ENCODE peak calls at places on chromosomes 13 and 19, in nine cellular contexts. One of them, this sample, is unnamed.

GRCh38 chr19:48470856-48471255 is 1.7 kb downstream of the CYTH2 start:
- DNase-seq in left cardiac atrium: no peak
- DNase-seq in A673: no peak
- DNase-seq in stimulated activated CD4-positive, alpha-beta T cell treated with anti-CD3 and anti-CD28 coated beads, Interleukin-15, amount 100 ng/mL, for 1 hour: no peak
- DNase-seq in hepatocyte: no peak
- DNase-seq in NCI-H524 treated with DMSO at 0.1 percent for 48 hours: no peak
- DNase-seq in stimulated activated naive CD8-positive, alpha-beta T cell treated with anti-CD3 and anti-CD28 coated beads, Interleukin-15, amount 100 ng/mL, for 72 hours: no peak
- DNase-seq in foreskin keratinocyte: no peak
- DNase-seq in Calu3: no peak
- DNase-seq in this sample: no peak

GRCh38 chr13:98285317-98285716 is 108.2 kb upstream of the RNF113B start:
- DNase-seq in left cardiac atrium: no peak
- DNase-seq in A673: peak; percentile 78
- DNase-seq in stimulated activated CD4-positive, alpha-beta T cell treated with anti-CD3 and anti-CD28 coated beads, Interleukin-15, amount 100 ng/mL, for 1 hour: no peak
- DNase-seq in hepatocyte: no peak
- DNase-seq in NCI-H524 treated with DMSO at 0.1 percent for 48 hours: peak; percentile 85
- DNase-seq in stimulated activated naive CD8-positive, alpha-beta T cell treated with anti-CD3 and anti-CD28 coated beads, Interleukin-15, amount 100 ng/mL, for 72 hours: no peak
- DNase-seq in foreskin keratinocyte: peak; percentile 38
- DNase-seq in Calu3: no peak
- DNase-seq in this sample: peak; percentile 88

GRCh38 chr13:76991432-76991795 is 467 bp upstream of the CLN5 start:
- DNase-seq in left cardiac atrium: peak; percentile 48
- DNase-seq in A673: no peak
- DNase-seq in stimulated activated CD4-positive, alpha-beta T cell treated with anti-CD3 and anti-CD28 coated beads, Interleukin-15, amount 100 ng/mL, for 1 hour: peak; percentile 29
- DNase-seq in hepatocyte: peak; percentile 13
- DNase-seq in NCI-H524 treated with DMSO at 0.1 percent for 48 hours: no peak
- DNase-seq in stimulated activated naive CD8-positive, alpha-beta T cell treated with anti-CD3 and anti-CD28 coated beads, Interleukin-15, amount 100 ng/mL, for 72 hours: peak; percentile 88
- DNase-seq in foreskin keratinocyte: no peak
- DNase-seq in Calu3: no peak
- DNase-seq in this sample: no peak

GRCh38 chr19:47494729-47495128 is 10.7 kb upstream of the KPTN start:
- DNase-seq in left cardiac atrium: no peak
- DNase-seq in A673: no peak
- DNase-seq in stimulated activated CD4-positive, alpha-beta T cell treated with anti-CD3 and anti-CD28 coated beads, Interleukin-15, amount 100 ng/mL, for 1 hour: no peak
- DNase-seq in hepatocyte: no peak
- DNase-seq in NCI-H524 treated with DMSO at 0.1 percent for 48 hours: peak; percentile 90
- DNase-seq in stimulated activated naive CD8-positive, alpha-beta T cell treated with anti-CD3 and anti-CD28 coated beads, Interleukin-15, amount 100 ng/mL, for 72 hours: no peak
- DNase-seq in foreskin keratinocyte: no peak
- DNase-seq in Calu3: no peak
- DNase-seq in this sample: peak; percentile 67

GRCh38 chr19:37926711-37927110 is 19.7 kb downstream of the SIPA1L3 start:
- DNase-seq in left cardiac atrium: no peak
- DNase-seq in A673: no peak
- DNase-seq in stimulated activated CD4-positive, alpha-beta T cell treated with anti-CD3 and anti-CD28 coated beads, Interleukin-15, amount 100 ng/mL, for 1 hour: no peak
- DNase-seq in hepatocyte: no peak
- DNase-seq in NCI-H524 treated with DMSO at 0.1 percent for 48 hours: no peak
- DNase-seq in stimulated activated naive CD8-positive, alpha-beta T cell treated with anti-CD3 and anti-CD28 coated beads, Interleukin-15, amount 100 ng/mL, for 72 hours: no peak
- DNase-seq in foreskin keratinocyte: no peak
- DNase-seq in Calu3: no peak
- DNase-seq in this sample: no peak

GRCh38 chr19:29491491-29491890 is 34.3 kb upstream of the VSTM2B start:
- DNase-seq in left cardiac atrium: no peak
- DNase-seq in A673: no peak
- DNase-seq in stimulated activated CD4-positive, alpha-beta T cell treated with anti-CD3 and anti-CD28 coated beads, Interleukin-15, amount 100 ng/mL, for 1 hour: no peak
- DNase-seq in hepatocyte: no peak
- DNase-seq in NCI-H524 treated with DMSO at 0.1 percent for 48 hours: no peak
- DNase-seq in stimulated activated naive CD8-positive, alpha-beta T cell treated with anti-CD3 and anti-CD28 coated beads, Interleukin-15, amount 100 ng/mL, for 72 hours: no peak
- DNase-seq in foreskin keratinocyte: no peak
- DNase-seq in Calu3: no peak
- DNase-seq in this sample: no peak

GRCh38 chr13:72726721-72727416 is 560 bp downstream of the MZT1 start:
- DNase-seq in left cardiac atrium: peak; percentile 61
- DNase-seq in A673: peak; percentile 76
- DNase-seq in stimulated activated CD4-positive, alpha-beta T cell treated with anti-CD3 and anti-CD28 coated beads, Interleukin-15, amount 100 ng/mL, for 1 hour: peak; percentile 10
- DNase-seq in hepatocyte: peak; percentile 59
- DNase-seq in NCI-H524 treated with DMSO at 0.1 percent for 48 hours: peak; percentile 4
- DNase-seq in stimulated activated naive CD8-positive, alpha-beta T cell treated with anti-CD3 and anti-CD28 coated beads, Interleukin-15, amount 100 ng/mL, for 72 hours: peak; percentile 48
- DNase-seq in foreskin keratinocyte: peak; percentile 15
- DNase-seq in Calu3: peak; percentile 10
- DNase-seq in this sample: peak; percentile 81

GRCh38 chr19:43774103-43774939 is 6.5 kb downstream of the KCNN4 start:
- DNase-seq in left cardiac atrium: peak; percentile 76
- DNase-seq in A673: no peak
- DNase-seq in stimulated activated CD4-positive, alpha-beta T cell treated with anti-CD3 and anti-CD28 coated beads, Interleukin-15, amount 100 ng/mL, for 1 hour: no peak
- DNase-seq in hepatocyte: peak; percentile 86
- DNase-seq in NCI-H524 treated with DMSO at 0.1 percent for 48 hours: no peak
- DNase-seq in stimulated activated naive CD8-positive, alpha-beta T cell treated with anti-CD3 and anti-CD28 coated beads, Interleukin-15, amount 100 ng/mL, for 72 hours: no peak
- DNase-seq in foreskin keratinocyte: peak; percentile 32
- DNase-seq in Calu3: no peak
- DNase-seq in this sample: peak; percentile 56

GRCh38 chr13:49300716-49301589 is 53.2 kb downstream of the CDADC1 start:
- DNase-seq in left cardiac atrium: peak; percentile 43
- DNase-seq in A673: peak; percentile 77
- DNase-seq in stimulated activated CD4-positive, alpha-beta T cell treated with anti-CD3 and anti-CD28 coated beads, Interleukin-15, amount 100 ng/mL, for 1 hour: peak; percentile 39
- DNase-seq in hepatocyte: peak; percentile 74
- DNase-seq in NCI-H524 treated with DMSO at 0.1 percent for 48 hours: peak; percentile 42
- DNase-seq in stimulated activated naive CD8-positive, alpha-beta T cell treated with anti-CD3 and anti-CD28 coated beads, Interleukin-15, amount 100 ng/mL, for 72 hours: peak; percentile 68
- DNase-seq in foreskin keratinocyte: peak; percentile 47
- DNase-seq in Calu3: peak; percentile 41
- DNase-seq in this sample: peak; percentile 84

GRCh38 chr13:67841071-67841470 is 610.9 kb upstream of the PCDH9 start:
- DNase-seq in left cardiac atrium: no peak
- DNase-seq in A673: peak; percentile 3
- DNase-seq in stimulated activated CD4-positive, alpha-beta T cell treated with anti-CD3 and anti-CD28 coated beads, Interleukin-15, amount 100 ng/mL, for 1 hour: no peak
- DNase-seq in hepatocyte: no peak
- DNase-seq in NCI-H524 treated with DMSO at 0.1 percent for 48 hours: no peak
- DNase-seq in stimulated activated naive CD8-positive, alpha-beta T cell treated with anti-CD3 and anti-CD28 coated beads, Interleukin-15, amount 100 ng/mL, for 72 hours: no peak
- DNase-seq in foreskin keratinocyte: no peak
- DNase-seq in Calu3: no peak
- DNase-seq in this sample: peak; percentile 55

GRCh38 chr13:39451860-39452301 is 151.1 kb downstream of the LHFPL6 start:
- DNase-seq in left cardiac atrium: peak; percentile 37
- DNase-seq in A673: peak; percentile 91
- DNase-seq in stimulated activated CD4-positive, alpha-beta T cell treated with anti-CD3 and anti-CD28 coated beads, Interleukin-15, amount 100 ng/mL, for 1 hour: no peak
- DNase-seq in hepatocyte: no peak
- DNase-seq in NCI-H524 treated with DMSO at 0.1 percent for 48 hours: peak; percentile 30
- DNase-seq in stimulated activated naive CD8-positive, alpha-beta T cell treated with anti-CD3 and anti-CD28 coated beads, Interleukin-15, amount 100 ng/mL, for 72 hours: no peak
- DNase-seq in foreskin keratinocyte: no peak
- DNase-seq in Calu3: no peak
- DNase-seq in this sample: peak; percentile 83

GRCh38 chr13:100298691-100299090 is 209.8 kb downstream of the PCCA start:
- DNase-seq in left cardiac atrium: no peak
- DNase-seq in A673: peak; percentile 98
- DNase-seq in stimulated activated CD4-positive, alpha-beta T cell treated with anti-CD3 and anti-CD28 coated beads, Interleukin-15, amount 100 ng/mL, for 1 hour: no peak
- DNase-seq in hepatocyte: no peak
- DNase-seq in NCI-H524 treated with DMSO at 0.1 percent for 48 hours: no peak
- DNase-seq in stimulated activated naive CD8-positive, alpha-beta T cell treated with anti-CD3 and anti-CD28 coated beads, Interleukin-15, amount 100 ng/mL, for 72 hours: no peak
- DNase-seq in foreskin keratinocyte: no peak
- DNase-seq in Calu3: no peak
- DNase-seq in this sample: no peak

This sample was measured in NCI-H82.